ENCODE peak calls at places on chromosomes 16 and 17, in seven cellular contexts. D is uterus; A is gastrocnemius medialis; P is NCI-H187; V is M059J; F is activated CD8-positive, alpha-beta memory T cell treated with anti-CD3 and anti-CD28 coated beads for 4 hours; H is CD8-positive, alpha-beta memory T cell. S is an unnamed sample.

GRCh38 chr17:80005360-80006338 is 30.0 kb downstream of the TBC1D16 start:
- DNase-seq in H (peak), F (no peak), D (no peak), P (no peak), A (no peak), V (peak), S (peak)

GRCh38 chr16:83803811-83804210 is 4.0 kb upstream of the HSBP1 start:
- DNase-seq in D (no peak), H (no peak), V (no peak), F (no peak), P (no peak), A (no peak), S (no peak)

GRCh38 chr17:34384822-34385605 is 22.0 kb upstream of the CCL1 start:
- DNase-seq in H (no peak), D (no peak), A (no peak), P (no peak), F (no peak), V (peak), S (no peak)

GRCh38 chr17:22703204-22703603 is 1010.9 kb downstream of the KCNJ18 start:
- DNase-seq in A (no peak), H (no peak), V (no peak), D (no peak), F (no peak), P (no peak), S (no peak)

GRCh38 chr16:84854759-84855158 is 35.0 kb downstream of the CRISPLD2 start:
- DNase-seq in V (no peak), P (no peak), H (no peak), D (no peak), F (no peak), A (no peak), S (no peak)

GRCh38 chr17:66228887-66229782 is at the start of gene APOH:
- DNase-seq in V (no peak), F (no peak), P (no peak), D (no peak), A (no peak), H (no peak), S (no peak)

GRCh38 chr17:50060951-50061712 is 5.2 kb downstream of the ITGA3 start:
- DNase-seq in F (no peak), A (peak), D (peak), H (no peak), V (peak), P (no peak), S (no peak)

GRCh38 chr17:75315541-75316243 is 26.5 kb upstream of the SLC25A19 start:
- DNase-seq in D (no peak), P (no peak), F (no peak), A (no peak), V (peak), H (no peak), S (no peak)

GRCh38 chr16:89823087-89823823 is 5.0 kb upstream of the SPIRE2 start:
- DNase-seq in A (no peak), P (peak), V (no peak), F (no peak), H (no peak), D (no peak), S (no peak)

GRCh38 chr16:27429981-27430441 is 28.0 kb downstream of the IL21R start:
- DNase-seq in F (no peak), V (no peak), D (no peak), A (no peak), H (no peak), P (no peak), S (no peak)

GRCh38 chr16:80932725-80933124 is 74.0 kb downstream of the CMC2 start:
- DNase-seq in H (no peak), F (no peak), V (peak), A (peak), P (no peak), D (peak), S (no peak)

GRCh38 chr17:37744633-37744927 is 279 bp downstream of the HNF1B start:
- DNase-seq in D (no peak), H (no peak), A (no peak), V (no peak), F (no peak), P (no peak), S (no peak)

GRCh38 chr16:9340402-9341095 is 249.1 kb downstream of the HAPSTR1 start:
- DNase-seq in A (no peak), H (no peak), F (no peak), P (no peak), V (no peak), D (no peak), S (no peak)

GRCh38 chr17:63369233-63369632 is 76.9 kb downstream of the CYB561 start:
- DNase-seq in D (no peak), V (peak), A (no peak), P (no peak), H (no peak), F (no peak), S (no peak)

GRCh38 chr16:4093495-4094137 is 22.6 kb downstream of the ADCY9 start:
- DNase-seq in H (no peak), A (peak), V (no peak), D (no peak), F (no peak), P (no peak), S (no peak)

GRCh38 chr16:87203060-87203656 is 114.0 kb downstream of the C16orf95 start:
- DNase-seq in D (no peak), F (no peak), P (no peak), A (peak), V (peak), H (no peak), S (peak)

S was measured in GM19239.